ENCODE peak calls at places on chromosomes 13 and 19, in eight cellular contexts. One of them, this sample, is unnamed.
A peak's percentile ranks its signal among the peaks of the same experiment; 100 is the strongest.

GRCh38 chr19:52148256-52148655 is 8.5 kb upstream of the ZNF616 start:
- DNase-seq in effector memory CD8-positive, alpha-beta T cell: no peak
- DNase-seq in pancreas: no peak
- DNase-seq in kidney: no peak
- DNase-seq in Daoy: no peak
- DNase-seq in IMR-90: no peak
- DNase-seq in activated CD8-positive, alpha-beta memory T cell treated with anti-CD3 and anti-CD28 coated beads for 4 hours: no peak
- DNase-seq in HFF-Myc: no peak
- DNase-seq in this sample: no peak

GRCh38 chr13:91399189-91400093 is 1.0 kb downstream of the GPC5 start:
- DNase-seq in kidney: peak; percentile 70
- DNase-seq in HFF-Myc: no peak
- DNase-seq in pancreas: no peak
- DNase-seq in IMR-90: no peak
- DNase-seq in activated CD8-positive, alpha-beta memory T cell treated with anti-CD3 and anti-CD28 coated beads for 4 hours: no peak
- DNase-seq in Daoy: no peak
- DNase-seq in effector memory CD8-positive, alpha-beta T cell: no peak
- DNase-seq in this sample: no peak

GRCh38 chr19:47670736-47671135 is 42.5 kb upstream of the EHD2 start:
- DNase-seq in kidney: no peak
- DNase-seq in effector memory CD8-positive, alpha-beta T cell: no peak
- DNase-seq in IMR-90: no peak
- DNase-seq in Daoy: no peak
- DNase-seq in pancreas: no peak
- DNase-seq in activated CD8-positive, alpha-beta memory T cell treated with anti-CD3 and anti-CD28 coated beads for 4 hours: no peak
- DNase-seq in HFF-Myc: no peak
- DNase-seq in this sample: no peak

GRCh38 chr19:11554160-11554559 is 4.9 kb downstream of the ELOF1 start:
- DNase-seq in HFF-Myc: no peak
- DNase-seq in IMR-90: no peak
- DNase-seq in pancreas: no peak
- DNase-seq in effector memory CD8-positive, alpha-beta T cell: no peak
- DNase-seq in activated CD8-positive, alpha-beta memory T cell treated with anti-CD3 and anti-CD28 coated beads for 4 hours: no peak
- DNase-seq in Daoy: no peak
- DNase-seq in kidney: peak; percentile 56
- DNase-seq in this sample: no peak

GRCh38 chr19:13051581-13052165 is 51.0 kb downstream of the LYL1 start:
- DNase-seq in Daoy: peak; percentile 73
- DNase-seq in IMR-90: peak; percentile 24
- DNase-seq in pancreas: peak; percentile 63
- DNase-seq in effector memory CD8-positive, alpha-beta T cell: no peak
- DNase-seq in HFF-Myc: no peak
- DNase-seq in activated CD8-positive, alpha-beta memory T cell treated with anti-CD3 and anti-CD28 coated beads for 4 hours: no peak
- DNase-seq in kidney: peak; percentile 91
- DNase-seq in this sample: no peak

GRCh38 chr13:31174018-31174417 is 12.3 kb upstream of the HSPH1 start:
- DNase-seq in HFF-Myc: no peak
- DNase-seq in activated CD8-positive, alpha-beta memory T cell treated with anti-CD3 and anti-CD28 coated beads for 4 hours: no peak
- DNase-seq in effector memory CD8-positive, alpha-beta T cell: no peak
- DNase-seq in Daoy: no peak
- DNase-seq in IMR-90: peak; percentile 77
- DNase-seq in pancreas: no peak
- DNase-seq in kidney: no peak
- DNase-seq in this sample: no peak

GRCh38 chr13:28796938-28797257 is 23.2 kb upstream of the MTUS2 start:
- DNase-seq in effector memory CD8-positive, alpha-beta T cell: no peak
- DNase-seq in Daoy: no peak
- DNase-seq in kidney: no peak
- DNase-seq in activated CD8-positive, alpha-beta memory T cell treated with anti-CD3 and anti-CD28 coated beads for 4 hours: no peak
- DNase-seq in pancreas: no peak
- DNase-seq in HFF-Myc: no peak
- DNase-seq in IMR-90: no peak
- DNase-seq in this sample: no peak

GRCh38 chr13:90824027-90824426 is 523.5 kb upstream of the MIR17HG start:
- DNase-seq in IMR-90: no peak
- DNase-seq in HFF-Myc: no peak
- DNase-seq in Daoy: no peak
- DNase-seq in effector memory CD8-positive, alpha-beta T cell: no peak
- DNase-seq in pancreas: no peak
- DNase-seq in activated CD8-positive, alpha-beta memory T cell treated with anti-CD3 and anti-CD28 coated beads for 4 hours: no peak
- DNase-seq in kidney: no peak
- DNase-seq in this sample: no peak

GRCh38 chr19:45154064-45154827 is 6.5 kb downstream of the NKPD1 start:
- DNase-seq in activated CD8-positive, alpha-beta memory T cell treated with anti-CD3 and anti-CD28 coated beads for 4 hours: no peak
- DNase-seq in effector memory CD8-positive, alpha-beta T cell: no peak
- DNase-seq in IMR-90: peak; percentile 86
- DNase-seq in kidney: no peak
- DNase-seq in pancreas: no peak
- DNase-seq in HFF-Myc: peak; percentile 32
- DNase-seq in Daoy: peak; percentile 96
- DNase-seq in this sample: no peak